ENCODE peak calls at places on chromosomes 12 and 14, in six cellular contexts. G, K, E, V, W and Y are unnamed samples.

GRCh38 chr14:89489796-89490506 is 72.9 kb upstream of the FOXN3 start:
- DNase-seq in G (no peak), K (no peak), E (no peak), V (peak), W (peak), Y (no peak)

GRCh38 chr12:105393586-105393985 is 63.1 kb downstream of the C12orf75 start:
- DNase-seq in G (no peak), K (no peak), E (no peak), V (peak), W (no peak), Y (no peak)

GRCh38 chr14:93316716-93317115 is 16.1 kb downstream of the BTBD7 start:
- DNase-seq in G (no peak), K (no peak), E (no peak), V (peak), W (no peak), Y (no peak)

GRCh38 chr14:71932229-71932951 is at the start of gene RGS6:
- DNase-seq in G (peak), K (no peak), E (no peak), V (no peak), W (peak), Y (no peak)

GRCh38 chr12:96501139-96501741 is 11.9 kb downstream of the CFAP54 start:
- DNase-seq in G (peak), K (peak), E (no peak), V (peak), W (peak), Y (no peak)

GRCh38 chr12:25500651-25501050 is 52.4 kb downstream of the LMNTD1 start:
- DNase-seq in G (no peak), K (no peak), E (no peak), V (no peak), W (no peak), Y (no peak)

GRCh38 chr12:123142948-123143752 is 7.7 kb downstream of the PITPNM2 start:
- DNase-seq in G (no peak), K (no peak), E (no peak), V (no peak), W (no peak), Y (no peak)

GRCh38 chr12:14665354-14666348 is 30.7 kb downstream of the GUCY2C start:
- DNase-seq in G (no peak), K (no peak), E (no peak), V (no peak), W (peak), Y (no peak)

GRCh38 chr12:89960011-89960507 is 251.4 kb upstream of the ATP2B1 start:
- DNase-seq in G (no peak), K (no peak), E (no peak), V (peak), W (no peak), Y (no peak)

GRCh38 chr14:74697543-74697942 is 15.3 kb downstream of the AREL1 start:
- DNase-seq in G (no peak), K (no peak), E (no peak), V (peak), W (no peak), Y (no peak)

GRCh38 chr12:52748578-52748977 is 28.6 kb downstream of the KRT76 start:
- DNase-seq in G (no peak), K (no peak), E (no peak), V (no peak), W (no peak), Y (no peak)

GRCh38 chr12:4849024-4849594 is 60.6 kb upstream of the KCNA1 start:
- DNase-seq in G (no peak), K (no peak), E (peak), V (peak), W (peak), Y (no peak)

GRCh38 chr14:99035268-99035667 is 236.7 kb downstream of the BCL11B start:
- DNase-seq in G (peak), K (no peak), E (peak), V (no peak), W (no peak), Y (no peak)

GRCh38 chr12:64450711-64451486 is 1.0 kb upstream of the TBK1 start:
- DNase-seq in G (no peak), K (no peak), E (no peak), V (peak), W (peak), Y (no peak)

GRCh38 chr14:53567236-53567785 is 389.3 kb downstream of the BMP4 start:
- DNase-seq in G (no peak), K (no peak), E (no peak), V (no peak), W (no peak), Y (no peak)

GRCh38 chr14:103108749-103109207 is 14.3 kb downstream of the EXOC3L4 start:
- DNase-seq in G (no peak), K (peak), E (no peak), V (peak), W (no peak), Y (no peak)

GRCh38 chr14:77222546-77223225 is 41.1 kb downstream of the TMEM63C start:
- DNase-seq in G (no peak), K (no peak), E (no peak), V (no peak), W (no peak), Y (no peak)